ENCODE peak calls at places on chromosomes 5 and 9, in four cellular contexts. W, O, F and Q are unnamed samples.

GRCh38 chr9:77927265-77927664 is 104.3 kb downstream of the GNAQ start:
- DNase-seq in W (no peak), O (no peak), F (no peak), Q (no peak)

GRCh38 chr5:149853019-149853648 is 91.5 kb downstream of the PDE6A start:
- DNase-seq in W (peak), F (peak), O (peak), Q (peak)

GRCh38 chr5:31385774-31386537 is 145.9 kb downstream of the DROSHA start:
- DNase-seq in F (peak), W (no peak), O (no peak), Q (no peak)

GRCh38 chr9:104682642-104683041 is 11.7 kb upstream of the OR13D1 start:
- DNase-seq in O (no peak), F (peak), W (no peak), Q (no peak)

GRCh38 chr9:137294684-137295312 is 7.3 kb downstream of the NRARP start:
- DNase-seq in W (no peak), F (no peak), O (no peak), Q (no peak)

GRCh38 chr9:121133104-121133816 is 58.5 kb downstream of the CNTRL start:
- DNase-seq in W (peak), O (no peak), F (peak), Q (no peak)

GRCh38 chr5:169803077-169803981 is 166.3 kb downstream of the DOCK2 start:
- DNase-seq in F (no peak), W (no peak), O (no peak), Q (peak)

GRCh38 chr5:105530716-105531261 is 1968.2 kb upstream of the NUDT12 start:
- DNase-seq in O (no peak), F (no peak), W (no peak), Q (no peak)

GRCh38 chr9:134436926-134437325 is 110.7 kb downstream of the RXRA start:
- DNase-seq in O (no peak), F (no peak), W (no peak), Q (peak)
- H3K27ac ChIP-seq in O (peak), F (no peak), W (no peak), Q (peak)

GRCh38 chr5:177455036-177455660 is 8.5 kb downstream of the PRR7 start:
- DNase-seq in W (peak), O (no peak), F (peak), Q (peak)
- TF ChIP-seq POLR2A in W (peak), O (no peak), F (no peak), Q (no peak)

GRCh38 chr5:126471875-126472537 is 48.8 kb downstream of the GRAMD2B start:
- DNase-seq in W (no peak), O (no peak), F (peak), Q (no peak)
- H3K27ac ChIP-seq in W (no peak), O (peak), F (peak), Q (no peak)

DNA sequence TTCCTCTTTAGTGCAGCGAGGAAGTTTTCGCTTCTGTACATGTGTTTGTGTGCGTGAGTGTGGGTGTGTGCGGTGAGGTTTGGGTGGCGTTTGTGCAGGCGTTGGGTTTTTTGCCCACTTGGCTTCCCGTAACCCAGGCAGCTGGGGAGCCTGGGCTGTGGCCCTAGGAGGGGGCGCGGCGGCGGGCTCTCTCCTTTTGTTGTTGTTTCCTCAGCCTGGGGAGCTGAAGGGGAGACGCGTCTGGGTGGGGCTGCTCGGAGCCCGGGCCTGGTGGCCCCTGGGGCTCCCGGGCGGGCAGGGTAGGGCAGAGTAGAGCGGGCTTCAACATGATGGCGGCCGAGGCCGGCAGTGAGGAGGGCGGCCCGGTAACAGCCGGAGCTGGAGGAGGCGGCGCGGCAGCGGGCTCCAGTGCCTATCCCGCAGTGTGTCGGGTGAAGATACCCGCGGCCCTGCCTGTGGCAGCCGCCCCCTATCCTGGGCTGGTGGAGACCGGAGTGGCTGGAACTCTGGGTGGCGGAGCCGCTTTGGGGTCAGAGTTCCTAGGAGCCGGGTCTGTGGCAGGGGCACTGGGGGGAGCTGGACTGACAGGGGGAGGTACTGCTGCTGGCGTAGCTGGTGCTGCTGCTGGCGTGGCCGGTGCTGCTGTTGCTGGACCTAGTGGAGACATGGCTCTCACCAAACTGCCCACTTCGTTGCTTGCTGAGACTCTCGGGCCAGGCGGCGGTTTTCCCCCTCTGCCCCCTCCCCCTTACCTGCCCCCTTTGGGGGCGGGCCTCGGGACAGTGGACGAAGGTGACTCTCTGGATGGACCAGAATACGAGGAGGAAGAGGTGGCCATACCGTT is 665 bp downstream of the RASA1 start:
- DNase-seq in O (peak), F (peak), W (peak), Q (peak)
- TF ChIP-seq POLR2A in O (no peak), F (peak), W (no peak), Q (no peak)

GRCh38 chr9:4927701-4928100 is 57.4 kb upstream of the JAK2 start:
- DNase-seq in F (no peak), W (no peak), O (no peak), Q (no peak)
- H3K27ac ChIP-seq in F (no peak), W (no peak), O (no peak), Q (no peak)